ENCODE peak calls at places on chromosomes 4 and X, in four cellular contexts. A, X, V and S are unnamed samples.

GRCh38 chrX:148741441-148741840 is 241.0 kb downstream of the AFF2 start:
- DNase-seq in A (no peak), X (no peak), V (no peak), S (no peak)

GRCh38 chr4:185282968-185283367 is 73.6 kb downstream of the SNX25 start:
- DNase-seq in X (no peak), A (no peak), V (peak; percentile 18), S (no peak)

GRCh38 chrX:35101901-35102300 is 159.3 kb downstream of the FAM47B start:
- DNase-seq in X (no peak), V (no peak), A (no peak), S (no peak)

GRCh38 chr4:153611679-153612078 is 72.4 kb upstream of the TLR2 start:
- DNase-seq in A (no peak), V (no peak), X (no peak), S (no peak)

GRCh38 chrX:45351478-45351877 is 150.8 kb upstream of the DIPK2B start:
- DNase-seq in X (no peak), A (no peak), V (no peak), S (no peak)

GRCh38 chr4:88989990-88990389 is 67.0 kb downstream of the FAM13A start:
- DNase-seq in X (no peak), A (no peak), V (no peak), S (no peak)

GRCh38 chr4:87174672-87175071 is 45.7 kb downstream of the KLHL8 start:
- DNase-seq in V (no peak), A (no peak), X (no peak), S (no peak)

GRCh38 chr4:68904786-68905185 is 46.8 kb downstream of the UGT2A3 start:
- DNase-seq in X (no peak), V (peak; percentile 9), A (no peak), S (peak; percentile 55)

GRCh38 chrX:65828599-65828998 is 161.1 kb downstream of the MSN start:
- DNase-seq in A (no peak), V (no peak), X (no peak), S (no peak)

GRCh38 chr4:15110120-15110571 is 107.9 kb downstream of the CPEB2 start:
- DNase-seq in A (no peak), X (no peak), V (no peak), S (no peak)

GRCh38 chr4:147741190-147741788 is 9.4 kb downstream of the ARHGAP10 start:
- DNase-seq in X (no peak), A (no peak), V (no peak), S (no peak)

GRCh38 chr4:151866266-151866918 is 105.6 kb upstream of the GATB start:
- DNase-seq in A (no peak), V (no peak), X (no peak), S (no peak)

GRCh38 chr4:68182382-68182820 is 52.7 kb upstream of the TMPRSS11F start:
- DNase-seq in A (peak; percentile 44), X (no peak), V (no peak), S (no peak)

GRCh38 chr4:25568788-25569231 is 86.8 kb upstream of the SLC34A2 start:
- DNase-seq in V (no peak), A (no peak), X (no peak), S (no peak)

GRCh38 chrX:74422029-74422352 is 698 bp downstream of the SLC16A2 start:
- DNase-seq in X (no peak), A (no peak), V (no peak), S (no peak)

GRCh38 chr4:106569151-106570029 is 200.8 kb upstream of the GIMD1 start:
- DNase-seq in V (no peak), A (no peak), X (no peak), S (no peak)

GRCh38 chr4:143286733-143287570 is 49.7 kb upstream of the GAB1 start:
- DNase-seq in V (no peak), X (no peak), A (no peak), S (no peak)

GRCh38 chr4:93334003-93334402 is 494.6 kb upstream of the ATOH1 start:
- DNase-seq in V (no peak), X (no peak), A (no peak), S (no peak)

GRCh38 chrX:100413231-100413630 is 3.2 kb upstream of the PCDH19 start:
- DNase-seq in X (no peak), V (peak; percentile 40), A (no peak), S (peak; percentile 59)

GRCh38 chr4:5395781-5396180 is 312.6 kb downstream of the EVC2 start:
- DNase-seq in X (no peak), A (no peak), V (no peak), S (no peak)

GRCh38 chr4:5404073-5404472 is 304.3 kb downstream of the EVC2 start:
- DNase-seq in X (no peak), A (no peak), V (no peak), S (no peak)

GRCh38 chr4:5398056-5398455 is 310.3 kb downstream of the EVC2 start:
- DNase-seq in V (no peak), X (no peak), A (no peak), S (no peak)

DNA sequence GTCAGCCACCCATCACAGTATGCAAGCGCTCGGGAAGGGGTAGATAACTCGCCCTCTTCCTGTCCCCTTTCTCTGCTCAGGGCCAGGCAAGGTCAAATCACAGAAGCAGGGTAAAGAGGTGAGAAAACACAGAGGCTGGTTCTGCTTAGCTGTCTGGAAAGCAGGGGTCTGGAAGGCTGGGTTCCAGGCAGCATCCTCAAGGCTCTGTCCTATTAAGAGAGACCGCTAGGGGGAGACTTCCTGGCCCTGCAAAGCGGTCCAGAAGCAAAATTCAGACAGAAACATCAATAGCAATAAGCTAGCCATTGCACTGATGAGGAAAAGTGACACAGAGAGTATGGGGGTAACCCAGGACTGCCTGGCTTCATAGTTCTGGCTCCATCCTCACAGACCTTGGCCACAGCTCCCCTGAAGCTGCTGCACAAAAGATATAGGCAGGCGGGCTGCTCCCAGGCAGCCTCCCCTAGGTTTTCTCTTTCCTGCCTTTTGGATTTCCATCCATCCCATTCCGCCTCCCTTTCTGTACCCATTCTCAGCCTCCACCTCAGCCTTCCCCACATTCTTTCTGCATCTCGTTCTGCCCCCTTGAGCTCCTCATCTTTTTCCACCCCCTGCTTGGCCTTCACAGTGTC is 308.5 kb downstream of the EVC2 start:
- DNase-seq in A (peak; percentile 49), X (peak; percentile 8), V (peak; percentile 39), S (peak; percentile 30)
- TF ChIP-seq JUND in A (no peak), X (no peak), V (no peak), S (no peak)

DNA sequence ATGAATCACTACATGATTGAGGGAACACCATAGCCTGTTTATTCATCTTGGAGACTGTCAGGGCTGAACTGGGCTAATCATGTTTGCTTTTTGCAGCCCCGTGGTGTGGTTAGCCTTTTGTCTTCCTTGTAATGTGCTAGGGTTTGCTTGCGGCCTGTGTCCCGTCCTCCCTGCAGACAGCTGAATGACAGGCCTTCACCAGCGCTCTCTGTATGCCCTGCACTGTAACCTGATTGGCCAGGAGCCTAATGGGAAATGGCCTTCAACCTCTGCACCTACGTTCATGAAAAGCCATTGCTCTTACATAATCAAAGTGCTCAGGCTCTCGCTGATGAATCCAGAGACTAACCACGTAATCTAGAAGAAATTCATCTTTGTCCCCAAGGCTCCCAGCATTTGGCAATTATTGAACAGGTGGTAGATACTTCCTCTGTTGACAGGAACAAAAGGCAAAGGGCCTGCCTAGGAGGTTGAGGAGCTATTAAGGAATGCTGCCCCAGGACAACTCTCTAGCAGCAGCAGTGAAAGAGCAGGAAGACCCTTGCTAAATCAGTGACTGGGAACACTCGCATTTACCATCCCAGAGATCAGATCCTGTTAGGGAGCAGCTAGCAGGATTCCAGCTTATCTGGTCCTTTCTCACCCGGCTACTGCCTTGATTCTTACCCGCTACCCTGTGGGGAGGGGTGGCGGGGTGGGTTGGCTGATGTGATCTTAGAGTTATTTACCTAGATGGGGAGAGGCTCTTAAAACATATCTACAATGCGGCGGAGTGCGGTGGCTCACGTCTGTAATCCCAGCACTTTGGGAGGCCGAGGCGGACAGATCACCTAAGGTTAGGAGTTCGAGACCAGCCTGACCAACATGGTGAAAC is 42.3 kb upstream of the FAT1 start:
- DNase-seq in X (peak; percentile 23), V (no peak), A (no peak), S (no peak)
- TF ChIP-seq JUND in X (no peak), V (no peak), A (no peak), S (no peak)

DNA sequence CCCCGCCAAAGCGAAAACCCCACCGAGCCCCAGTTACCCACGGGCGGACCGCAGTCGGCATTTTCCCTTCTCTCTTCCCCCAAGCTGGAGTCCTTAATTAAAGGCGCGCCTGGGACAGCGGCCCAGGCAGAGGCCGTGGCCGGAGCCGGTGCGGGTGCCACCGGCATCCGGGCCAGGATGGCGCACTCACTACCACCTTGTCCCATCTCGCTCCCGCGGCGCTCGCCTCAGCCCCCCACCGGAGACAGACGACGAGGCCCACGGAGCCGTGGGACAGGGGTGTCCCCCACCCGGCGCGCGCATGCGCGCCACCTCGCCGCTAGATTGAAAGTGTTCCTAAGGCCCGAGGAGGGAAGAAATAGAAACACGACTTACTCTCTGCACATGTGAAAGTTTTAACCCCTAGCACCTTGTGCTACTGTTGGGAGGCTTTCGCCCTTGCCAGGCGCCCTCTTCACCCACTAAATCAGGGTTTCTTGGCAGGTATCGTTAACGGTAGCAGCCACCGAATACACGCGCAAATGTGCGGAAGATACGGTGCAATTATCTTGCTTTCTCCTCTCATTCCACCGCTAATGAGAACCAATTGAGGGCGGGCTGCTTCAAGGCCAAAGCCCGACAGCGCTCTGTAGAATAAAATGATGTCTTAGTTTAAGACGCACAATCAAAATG is 64.3 kb upstream of the CCDC160 start:
- DNase-seq in V (no peak), X (no peak), A (no peak), S (peak; percentile 7)
- TF ChIP-seq JUND in V (no peak), X (no peak), A (no peak), S (no peak)

DNA sequence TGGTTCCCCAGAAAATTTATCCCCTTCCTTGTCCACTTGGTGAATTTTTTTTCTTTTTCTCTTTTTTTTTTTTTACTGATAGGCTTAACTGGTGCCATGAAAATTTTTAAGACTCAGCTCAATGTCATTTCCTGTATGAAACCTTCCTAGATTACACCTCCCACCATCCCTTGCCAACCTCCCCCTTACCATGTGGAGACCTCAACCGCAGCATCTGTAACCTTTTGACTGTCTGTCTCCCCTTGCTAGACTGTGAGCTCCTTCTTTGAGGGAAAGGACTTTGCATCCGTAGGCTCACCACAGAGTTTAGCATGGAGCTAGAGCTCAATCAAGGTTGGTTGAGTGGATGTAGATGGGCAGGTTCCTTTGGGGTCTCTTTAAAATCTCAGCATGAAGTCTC is 5.2 kb upstream of the PGRMC1 start:
- DNase-seq in X (no peak), A (no peak), V (no peak), S (no peak)
- TF ChIP-seq JUND in X (no peak), A (no peak), V (no peak), S (no peak)

GRCh38 chrX:16239211-16239610 is 71.9 kb downstream of the MAGEB17 start:
- DNase-seq in X (peak; percentile 35), V (no peak), A (no peak), S (no peak)
- TF ChIP-seq JUND in X (no peak), V (no peak), A (no peak), S (no peak)

GRCh38 chr4:28232376-28232775 is 1371.7 kb downstream of the STIM2 start:
- DNase-seq in X (no peak), A (no peak), V (no peak), S (no peak)
- TF ChIP-seq JUND in X (no peak), A (no peak), V (no peak), S (no peak)

DNA sequence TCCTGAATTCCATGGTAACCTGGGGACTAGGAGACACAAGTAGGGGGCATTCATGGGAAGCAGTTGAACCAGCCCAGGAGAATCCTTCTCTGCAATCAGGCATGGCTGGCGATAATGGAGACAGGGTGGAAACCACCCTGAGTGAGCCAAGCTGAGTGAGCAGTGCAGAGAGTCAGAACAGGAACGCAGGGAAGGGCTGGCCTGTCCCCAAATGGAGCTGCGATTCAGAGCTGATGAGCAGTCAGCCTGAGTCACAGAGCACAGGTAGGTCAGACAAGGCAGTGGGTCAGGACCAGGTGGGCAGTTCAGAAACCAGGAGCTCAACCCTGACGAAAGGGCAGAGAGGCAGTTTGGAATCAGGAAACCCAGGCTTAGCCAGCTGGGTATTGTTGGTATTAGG is 129.0 kb downstream of the BTC start:
- DNase-seq in V (no peak), A (no peak), X (peak; percentile 80), S (no peak)
- TF ChIP-seq JUND in V (no peak), A (no peak), X (no peak), S (no peak)

GRCh38 chr4:19300213-19300612 is 951.5 kb upstream of the SLIT2 start:
- DNase-seq in A (no peak), V (no peak), X (no peak), S (no peak)
- TF ChIP-seq JUND in A (no peak), V (no peak), X (no peak), S (no peak)